ENCODE peak calls at places on chromosomes 12 and 14, in nine cellular contexts. One of them, this sample, is unnamed.

GRCh38 chr12:6167327-6168280 is 32.6 kb upstream of the CD9 start:
- DNase-seq in activated CD4-positive, alpha-beta T cell treated with anti-CD3 and anti-CD28 coated beads, Interleukin-2, amount 50 U/mL, for 1 hour: no peak
- DNase-seq in HT1080: peak
- DNase-seq in NCI-H345: no peak
- DNase-seq in globus pallidus: peak
- DNase-seq in T1000: peak
- DNase-seq in GM20000: peak
- DNase-seq in activated CD4-positive, alpha-beta memory T cell treated with anti-CD3 and anti-CD28 coated beads for 36 hours: peak
- DNase-seq in AG10803: peak
- DNase-seq in this sample: no peak

GRCh38 chr14:70576891-70577290 is 23.6 kb downstream of the MED6 start:
- DNase-seq in activated CD4-positive, alpha-beta T cell treated with anti-CD3 and anti-CD28 coated beads, Interleukin-2, amount 50 U/mL, for 1 hour: no peak
- DNase-seq in HT1080: no peak
- DNase-seq in NCI-H345: no peak
- DNase-seq in globus pallidus: no peak
- DNase-seq in T1000: no peak
- DNase-seq in GM20000: no peak
- DNase-seq in activated CD4-positive, alpha-beta memory T cell treated with anti-CD3 and anti-CD28 coated beads for 36 hours: no peak
- DNase-seq in AG10803: no peak
- DNase-seq in this sample: no peak

GRCh38 chr12:52010152-52010622 is 3.4 kb downstream of the TAMALIN start:
- DNase-seq in activated CD4-positive, alpha-beta T cell treated with anti-CD3 and anti-CD28 coated beads, Interleukin-2, amount 50 U/mL, for 1 hour: no peak
- DNase-seq in HT1080: peak
- DNase-seq in NCI-H345: no peak
- DNase-seq in globus pallidus: peak
- DNase-seq in T1000: no peak
- DNase-seq in GM20000: no peak
- DNase-seq in activated CD4-positive, alpha-beta memory T cell treated with anti-CD3 and anti-CD28 coated beads for 36 hours: no peak
- DNase-seq in AG10803: peak
- DNase-seq in this sample: peak

GRCh38 chr12:26890784-26891183 is 47.0 kb downstream of the INTS13 start:
- DNase-seq in activated CD4-positive, alpha-beta T cell treated with anti-CD3 and anti-CD28 coated beads, Interleukin-2, amount 50 U/mL, for 1 hour: no peak
- DNase-seq in HT1080: no peak
- DNase-seq in NCI-H345: no peak
- DNase-seq in globus pallidus: no peak
- DNase-seq in T1000: no peak
- DNase-seq in GM20000: no peak
- DNase-seq in activated CD4-positive, alpha-beta memory T cell treated with anti-CD3 and anti-CD28 coated beads for 36 hours: no peak
- DNase-seq in AG10803: no peak
- DNase-seq in this sample: no peak

GRCh38 chr12:127810026-127810425 is 456.9 kb upstream of the TMEM132C start:
- DNase-seq in activated CD4-positive, alpha-beta T cell treated with anti-CD3 and anti-CD28 coated beads, Interleukin-2, amount 50 U/mL, for 1 hour: no peak
- DNase-seq in HT1080: peak
- DNase-seq in NCI-H345: no peak
- DNase-seq in globus pallidus: no peak
- DNase-seq in T1000: peak
- DNase-seq in GM20000: no peak
- DNase-seq in activated CD4-positive, alpha-beta memory T cell treated with anti-CD3 and anti-CD28 coated beads for 36 hours: no peak
- DNase-seq in AG10803: peak
- DNase-seq in this sample: no peak

GRCh38 chr12:71183018-71183417 is 25.2 kb upstream of the TSPAN8 start:
- DNase-seq in activated CD4-positive, alpha-beta T cell treated with anti-CD3 and anti-CD28 coated beads, Interleukin-2, amount 50 U/mL, for 1 hour: no peak
- DNase-seq in HT1080: peak
- DNase-seq in NCI-H345: no peak
- DNase-seq in globus pallidus: no peak
- DNase-seq in T1000: peak
- DNase-seq in GM20000: no peak
- DNase-seq in activated CD4-positive, alpha-beta memory T cell treated with anti-CD3 and anti-CD28 coated beads for 36 hours: no peak
- DNase-seq in AG10803: no peak
- DNase-seq in this sample: no peak

GRCh38 chr12:131901431-131902331 is 7.3 kb downstream of the ULK1 start:
- DNase-seq in activated CD4-positive, alpha-beta T cell treated with anti-CD3 and anti-CD28 coated beads, Interleukin-2, amount 50 U/mL, for 1 hour: no peak
- DNase-seq in HT1080: no peak
- DNase-seq in NCI-H345: no peak
- DNase-seq in globus pallidus: no peak
- DNase-seq in T1000: no peak
- DNase-seq in GM20000: no peak
- DNase-seq in activated CD4-positive, alpha-beta memory T cell treated with anti-CD3 and anti-CD28 coated beads for 36 hours: no peak
- DNase-seq in AG10803: no peak
- DNase-seq in this sample: no peak

GRCh38 chr12:93892431-93893210 is 215.4 kb downstream of the CRADD start:
- DNase-seq in activated CD4-positive, alpha-beta T cell treated with anti-CD3 and anti-CD28 coated beads, Interleukin-2, amount 50 U/mL, for 1 hour: no peak
- DNase-seq in HT1080: no peak
- DNase-seq in NCI-H345: no peak
- DNase-seq in globus pallidus: peak
- DNase-seq in T1000: no peak
- DNase-seq in GM20000: no peak
- DNase-seq in activated CD4-positive, alpha-beta memory T cell treated with anti-CD3 and anti-CD28 coated beads for 36 hours: no peak
- DNase-seq in AG10803: no peak
- DNase-seq in this sample: no peak

GRCh38 chr12:67540920-67541624 is 107.5 kb upstream of the DYRK2 start:
- DNase-seq in activated CD4-positive, alpha-beta T cell treated with anti-CD3 and anti-CD28 coated beads, Interleukin-2, amount 50 U/mL, for 1 hour: no peak
- DNase-seq in HT1080: peak
- DNase-seq in NCI-H345: no peak
- DNase-seq in globus pallidus: no peak
- DNase-seq in T1000: no peak
- DNase-seq in GM20000: no peak
- DNase-seq in activated CD4-positive, alpha-beta memory T cell treated with anti-CD3 and anti-CD28 coated beads for 36 hours: no peak
- DNase-seq in AG10803: no peak
- DNase-seq in this sample: no peak

GRCh38 chr14:29928342-29928640 is 644 bp upstream of the PRKD1 start:
- DNase-seq in activated CD4-positive, alpha-beta T cell treated with anti-CD3 and anti-CD28 coated beads, Interleukin-2, amount 50 U/mL, for 1 hour: no peak
- DNase-seq in HT1080: no peak
- DNase-seq in NCI-H345: no peak
- DNase-seq in globus pallidus: no peak
- DNase-seq in T1000: no peak
- DNase-seq in GM20000: no peak
- DNase-seq in activated CD4-positive, alpha-beta memory T cell treated with anti-CD3 and anti-CD28 coated beads for 36 hours: no peak
- DNase-seq in AG10803: no peak
- DNase-seq in this sample: no peak

GRCh38 chr12:51622564-51622963 is 31.5 kb downstream of the SCN8A start:
- DNase-seq in activated CD4-positive, alpha-beta T cell treated with anti-CD3 and anti-CD28 coated beads, Interleukin-2, amount 50 U/mL, for 1 hour: no peak
- DNase-seq in HT1080: peak
- DNase-seq in NCI-H345: no peak
- DNase-seq in globus pallidus: no peak
- DNase-seq in T1000: no peak
- DNase-seq in GM20000: no peak
- DNase-seq in activated CD4-positive, alpha-beta memory T cell treated with anti-CD3 and anti-CD28 coated beads for 36 hours: no peak
- DNase-seq in AG10803: peak
- DNase-seq in this sample: no peak

GRCh38 chr14:70086685-70087379 is 101.9 kb downstream of the SLC8A3 start:
- DNase-seq in activated CD4-positive, alpha-beta T cell treated with anti-CD3 and anti-CD28 coated beads, Interleukin-2, amount 50 U/mL, for 1 hour: no peak
- DNase-seq in HT1080: peak
- DNase-seq in NCI-H345: peak
- DNase-seq in globus pallidus: peak
- DNase-seq in T1000: no peak
- DNase-seq in GM20000: peak
- DNase-seq in activated CD4-positive, alpha-beta memory T cell treated with anti-CD3 and anti-CD28 coated beads for 36 hours: peak
- DNase-seq in AG10803: peak
- DNase-seq in this sample: peak

GRCh38 chr12:29582677-29583076 is 85.2 kb upstream of the OVCH1 start:
- DNase-seq in activated CD4-positive, alpha-beta T cell treated with anti-CD3 and anti-CD28 coated beads, Interleukin-2, amount 50 U/mL, for 1 hour: no peak
- DNase-seq in HT1080: no peak
- DNase-seq in NCI-H345: no peak
- DNase-seq in globus pallidus: no peak
- DNase-seq in T1000: peak
- DNase-seq in GM20000: no peak
- DNase-seq in activated CD4-positive, alpha-beta memory T cell treated with anti-CD3 and anti-CD28 coated beads for 36 hours: no peak
- DNase-seq in AG10803: no peak
- DNase-seq in this sample: no peak

GRCh38 chr12:46522141-46522540 is 149.6 kb upstream of the SLC38A2 start:
- DNase-seq in activated CD4-positive, alpha-beta T cell treated with anti-CD3 and anti-CD28 coated beads, Interleukin-2, amount 50 U/mL, for 1 hour: no peak
- DNase-seq in HT1080: no peak
- DNase-seq in NCI-H345: no peak
- DNase-seq in globus pallidus: no peak
- DNase-seq in T1000: no peak
- DNase-seq in GM20000: no peak
- DNase-seq in activated CD4-positive, alpha-beta memory T cell treated with anti-CD3 and anti-CD28 coated beads for 36 hours: no peak
- DNase-seq in AG10803: peak
- DNase-seq in this sample: no peak

GRCh38 chr12:19909418-19909817 is 458.9 kb upstream of the PDE3A start:
- DNase-seq in activated CD4-positive, alpha-beta T cell treated with anti-CD3 and anti-CD28 coated beads, Interleukin-2, amount 50 U/mL, for 1 hour: no peak
- DNase-seq in HT1080: no peak
- DNase-seq in NCI-H345: no peak
- DNase-seq in globus pallidus: no peak
- DNase-seq in T1000: no peak
- DNase-seq in GM20000: no peak
- DNase-seq in activated CD4-positive, alpha-beta memory T cell treated with anti-CD3 and anti-CD28 coated beads for 36 hours: no peak
- DNase-seq in AG10803: no peak
- DNase-seq in this sample: no peak

GRCh38 chr12:28568709-28569108 is 378.5 kb downstream of the CCDC91 start:
- DNase-seq in activated CD4-positive, alpha-beta T cell treated with anti-CD3 and anti-CD28 coated beads, Interleukin-2, amount 50 U/mL, for 1 hour: no peak
- DNase-seq in HT1080: no peak
- DNase-seq in NCI-H345: no peak
- DNase-seq in globus pallidus: no peak
- DNase-seq in T1000: no peak
- DNase-seq in GM20000: no peak
- DNase-seq in activated CD4-positive, alpha-beta memory T cell treated with anti-CD3 and anti-CD28 coated beads for 36 hours: no peak
- DNase-seq in AG10803: peak
- DNase-seq in this sample: no peak

GRCh38 chr12:98863167-98863566 is 218.1 kb downstream of the APAF1 start:
- DNase-seq in activated CD4-positive, alpha-beta T cell treated with anti-CD3 and anti-CD28 coated beads, Interleukin-2, amount 50 U/mL, for 1 hour: no peak
- DNase-seq in HT1080: no peak
- DNase-seq in NCI-H345: no peak
- DNase-seq in globus pallidus: peak
- DNase-seq in T1000: no peak
- DNase-seq in GM20000: no peak
- DNase-seq in activated CD4-positive, alpha-beta memory T cell treated with anti-CD3 and anti-CD28 coated beads for 36 hours: no peak
- DNase-seq in AG10803: no peak
- DNase-seq in this sample: no peak

GRCh38 chr12:27083861-27084271 is 1.5 kb upstream of the C12orf71 start:
- DNase-seq in activated CD4-positive, alpha-beta T cell treated with anti-CD3 and anti-CD28 coated beads, Interleukin-2, amount 50 U/mL, for 1 hour: no peak
- DNase-seq in HT1080: peak
- DNase-seq in NCI-H345: no peak
- DNase-seq in globus pallidus: peak
- DNase-seq in T1000: no peak
- DNase-seq in GM20000: no peak
- DNase-seq in activated CD4-positive, alpha-beta memory T cell treated with anti-CD3 and anti-CD28 coated beads for 36 hours: no peak
- DNase-seq in AG10803: peak
- DNase-seq in this sample: no peak

GRCh38 chr12:89461649-89462612 is 62.7 kb downstream of the GALNT4 start:
- DNase-seq in activated CD4-positive, alpha-beta T cell treated with anti-CD3 and anti-CD28 coated beads, Interleukin-2, amount 50 U/mL, for 1 hour: no peak
- DNase-seq in HT1080: peak
- DNase-seq in NCI-H345: peak
- DNase-seq in globus pallidus: peak
- DNase-seq in T1000: no peak
- DNase-seq in GM20000: peak
- DNase-seq in activated CD4-positive, alpha-beta memory T cell treated with anti-CD3 and anti-CD28 coated beads for 36 hours: no peak
- DNase-seq in AG10803: peak
- DNase-seq in this sample: peak

This sample was measured in COR-L47.